ENCODE peak calls at places on chromosome 10, in nine cellular contexts. B is NCI-H524 treated with DMSO at 0.1 percent for 48 hours, A is WERI-Rb-1, I is left colon, T is HT-29, K is astrocyte of the spinal cord, Z is germinal center, L is ascending aorta, C is COR-L47. R is an unnamed sample.
A peak's percentile ranks its signal among the peaks of the same experiment; 100 is the strongest.

GRCh38 chr10:113711142-113711541 is 31.4 kb downstream of the CASP7 start:
- DNase-seq in L (no peak), A (no peak), C (no peak), K (no peak), B (no peak), Z (no peak), I (no peak), T (no peak), R (no peak)

GRCh38 chr10:123390874-123391273 is 236.7 kb downstream of the BUB3 start:
- DNase-seq in K (no peak), I (no peak), Z (no peak), B (no peak), A (no peak), T (no peak), C (no peak), L (no peak), R (no peak)

GRCh38 chr10:119198438-119198837 is 8.9 kb upstream of the GRK5 start:
- DNase-seq in K (no peak), C (no peak), T (peak; percentile 26), L (no peak), Z (peak; percentile 37), A (peak; percentile 34), I (no peak), B (no peak), R (no peak)

GRCh38 chr10:360653-361052 is 225.4 kb downstream of the ZMYND11 start:
- DNase-seq in B (no peak), I (no peak), Z (no peak), C (peak; percentile 40), K (no peak), L (no peak), A (no peak), T (no peak), R (no peak)

GRCh38 chr10:109089779-109090178 is 833.5 kb downstream of the XPNPEP1 start:
- DNase-seq in C (no peak), L (no peak), A (no peak), T (no peak), B (no peak), K (no peak), Z (no peak), I (no peak), R (no peak)

GRCh38 chr10:88456730-88457129 is 126.4 kb downstream of the RNLS start:
- DNase-seq in T (no peak), A (no peak), L (no peak), Z (no peak), C (no peak), B (no peak), K (peak; percentile 44), I (no peak), R (no peak)

GRCh38 chr10:121590772-121591171 is 7.5 kb downstream of the FGFR2 start:
- DNase-seq in I (no peak), C (no peak), A (no peak), L (no peak), Z (no peak), T (no peak), B (no peak), K (no peak), R (no peak)

GRCh38 chr10:46557319-46558140 is 1.1 kb upstream of the GPRIN2 start:
- DNase-seq in K (no peak), T (no peak), L (no peak), B (no peak), I (peak; percentile 36), A (peak; percentile 9), C (no peak), Z (no peak), R (peak; percentile 97)

GRCh38 chr10:52216852-52217251 is 97.2 kb upstream of the DKK1 start:
- DNase-seq in C (no peak), L (no peak), Z (peak; percentile 62), B (no peak), T (peak; percentile 24), K (peak; percentile 86), A (no peak), I (no peak), R (no peak)

GRCh38 chr10:65786279-65786678 is 1139.6 kb upstream of the LRRTM3 start:
- DNase-seq in C (no peak), Z (no peak), B (no peak), I (no peak), L (no peak), T (no peak), A (no peak), K (no peak), R (no peak)

GRCh38 chr10:72846225-72846624 is 47.3 kb upstream of the OIT3 start:
- DNase-seq in K (peak; percentile 79), L (no peak), I (no peak), B (no peak), Z (no peak), C (no peak), A (no peak), T (peak; percentile 30), R (no peak)

GRCh38 chr10:26355241-26355640 is 82.9 kb upstream of the APBB1IP start:
- DNase-seq in B (no peak), Z (no peak), L (no peak), T (no peak), A (no peak), C (no peak), I (no peak), K (no peak), R (no peak)

GRCh38 chr10:58268454-58268945 is 462 bp upstream of the CISD1 start:
- DNase-seq in Z (no peak), I (no peak), L (no peak), K (no peak), C (peak; percentile 67), T (no peak), A (no peak), B (no peak), R (no peak)

GRCh38 chr10:9596368-9596920 is 1421.2 kb upstream of the CELF2 start:
- DNase-seq in A (no peak), Z (no peak), K (peak; percentile 63), T (no peak), I (no peak), L (no peak), B (no peak), C (no peak), R (no peak)

GRCh38 chr10:69961168-69961863 is 91.3 kb upstream of the MACROH2A2 start:
- DNase-seq in C (no peak), L (no peak), B (no peak), Z (no peak), K (no peak), A (no peak), T (peak; percentile 28), I (no peak), R (peak; percentile 70)

GRCh38 chr10:70358446-70358845 is 24.0 kb downstream of the LRRC20 start:
- DNase-seq in B (no peak), C (no peak), Z (no peak), A (no peak), T (no peak), I (no peak), K (no peak), L (no peak), R (no peak)

GRCh38 chr10:1737222-1738061 is at the start of gene ADARB2:
- DNase-seq in I (no peak), C (peak; percentile 67), T (no peak), A (peak; percentile 21), Z (no peak), B (peak; percentile 37), K (no peak), L (no peak), R (no peak)

GRCh38 chr10:121165276-121165675 is 314.1 kb downstream of the WDR11 start:
- DNase-seq in A (no peak), C (no peak), L (no peak), K (peak; percentile 50), I (no peak), Z (no peak), B (no peak), T (no peak), R (no peak)

GRCh38 chr10:98659951-98660350 is 213.2 kb upstream of the HPS1 start:
- DNase-seq in T (no peak), I (no peak), A (no peak), Z (no peak), K (no peak), B (no peak), C (no peak), L (no peak), R (no peak)